ENCODE peak calls at places on chromosomes 11 and 22, in five cellular contexts. R, S, I, L and Y are unnamed samples.
A peak's percentile ranks its signal among the peaks of the same experiment; 100 is the strongest.

GRCh38 chr22:30312053-30312452 is 14.7 kb downstream of the TBC1D10A start:
- DNase-seq in R (no peak), S (no peak), I (no peak), L (no peak), Y (no peak)

GRCh38 chr11:117819096-117820040 is 5.2 kb downstream of the FXYD2 start:
- DNase-seq in R (peak; percentile 39), S (no peak), I (peak; percentile 90), L (peak; percentile 85), Y (no peak)

GRCh38 chr22:31177420-31178162 is 17.6 kb downstream of the RNF185 start:
- DNase-seq in R (no peak), S (no peak), I (no peak), L (no peak), Y (no peak)

GRCh38 chr11:118619444-118620205 is 12.2 kb downstream of the PHLDB1 start:
- DNase-seq in R (no peak), S (no peak), I (no peak), L (no peak), Y (no peak)

GRCh38 chr22:48884292-48884691 is 943.4 kb downstream of the BRD1 start:
- DNase-seq in R (no peak), S (peak; percentile 4), I (no peak), L (no peak), Y (no peak)

GRCh38 chr11:65468874-65469333 is 29.9 kb upstream of the MALAT1 start:
- DNase-seq in R (peak; percentile 84), S (no peak), I (peak; percentile 94), L (peak; percentile 75), Y (no peak)

GRCh38 chr11:11535611-11536010 is 86.2 kb downstream of the GALNT18 start:
- DNase-seq in R (no peak), S (no peak), I (no peak), L (no peak), Y (no peak)

GRCh38 chr22:48709976-48710375 is 1117.7 kb downstream of the BRD1 start:
- DNase-seq in R (no peak), S (no peak), I (no peak), L (no peak), Y (no peak)

GRCh38 chr11:121669422-121669821 is 216.7 kb upstream of the SORL1-AS1 start:
- DNase-seq in R (no peak), S (no peak), I (no peak), L (no peak), Y (no peak)

GRCh38 chr11:109123811-109124787 is 297.9 kb upstream of the C11orf87 start:
- DNase-seq in R (no peak), S (no peak), I (peak; percentile 54), L (no peak), Y (no peak)

GRCh38 chr11:128868851-128869671 is 2.0 kb upstream of the KCNJ1 start:
- DNase-seq in R (no peak), S (no peak), I (no peak), L (no peak), Y (no peak)

GRCh38 chr22:30228509-30229359 is 17.8 kb downstream of the LIF start:
- DNase-seq in R (no peak), S (no peak), I (no peak), L (peak; percentile 66), Y (no peak)

DNA sequence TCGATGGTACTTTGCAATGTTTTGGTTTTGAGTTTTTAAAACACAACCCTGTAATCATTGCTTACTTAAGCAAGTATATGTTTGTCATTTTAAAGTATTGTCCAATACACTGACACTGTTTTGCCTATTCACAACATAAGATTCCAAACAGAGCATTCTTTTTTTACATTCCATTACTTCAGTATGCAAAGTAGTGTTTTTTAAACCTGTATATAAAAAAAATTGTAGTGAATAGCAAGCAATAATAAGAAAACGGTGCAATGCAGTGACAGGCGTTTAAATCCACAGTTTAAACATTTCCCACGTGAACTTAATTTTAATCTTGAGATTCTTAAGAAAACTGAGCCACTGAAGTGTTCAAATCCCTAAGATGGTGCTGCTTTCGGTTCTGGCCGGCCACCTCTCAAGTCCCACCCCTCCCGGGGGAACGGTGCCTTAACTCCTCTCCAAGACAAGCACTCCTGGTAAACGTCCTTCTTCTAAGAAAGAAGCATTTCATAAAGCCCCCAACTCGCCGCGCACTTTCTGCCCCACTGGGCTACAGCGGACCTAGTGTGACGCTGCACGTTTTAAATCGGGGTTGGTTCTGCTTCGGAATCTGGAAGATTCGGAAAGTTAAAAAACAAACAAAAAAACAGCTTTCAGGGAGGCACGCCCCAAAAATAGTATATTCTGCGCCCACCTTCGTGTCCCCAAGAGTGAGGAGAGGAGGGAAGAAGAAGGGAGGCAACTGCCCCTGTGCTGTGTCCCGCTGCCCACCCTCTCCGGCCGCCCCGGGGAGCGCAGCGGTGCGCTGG is 2.9 kb downstream of the PGR start:
- DNase-seq in R (peak; percentile 26), S (no peak), I (peak; percentile 59), L (peak; percentile 27), Y (no peak)
- H3K27me3 ChIP-seq in R (no peaks in the 10 kb centered on the region), S (peaks cover 45% of the 10 kb centered on the region), I (peaks cover 85% of the 10 kb centered on the region), L (peaks cover 74% of the 10 kb centered on the region), Y (peaks cover 9% of the 10 kb centered on the region)

GRCh38 chr11:45374632-45375031 is 88.5 kb upstream of the SYT13 start:
- DNase-seq in R (no peak), S (no peak), I (no peak), L (no peak), Y (no peak)

GRCh38 chr11:45378516-45378915 is 92.4 kb upstream of the SYT13 start:
- DNase-seq in R (no peak), S (no peak), I (no peak), L (no peak), Y (no peak)

GRCh38 chr11:45373506-45373905 is 87.4 kb upstream of the SYT13 start:
- DNase-seq in R (no peak), S (no peak), I (no peak), L (no peak), Y (no peak)

GRCh38 chr11:45371251-45371749 is 85.2 kb upstream of the SYT13 start:
- DNase-seq in R (peak; percentile 71), S (peak; percentile 67), I (peak; percentile 96), L (peak; percentile 84), Y (no peak)

DNA sequence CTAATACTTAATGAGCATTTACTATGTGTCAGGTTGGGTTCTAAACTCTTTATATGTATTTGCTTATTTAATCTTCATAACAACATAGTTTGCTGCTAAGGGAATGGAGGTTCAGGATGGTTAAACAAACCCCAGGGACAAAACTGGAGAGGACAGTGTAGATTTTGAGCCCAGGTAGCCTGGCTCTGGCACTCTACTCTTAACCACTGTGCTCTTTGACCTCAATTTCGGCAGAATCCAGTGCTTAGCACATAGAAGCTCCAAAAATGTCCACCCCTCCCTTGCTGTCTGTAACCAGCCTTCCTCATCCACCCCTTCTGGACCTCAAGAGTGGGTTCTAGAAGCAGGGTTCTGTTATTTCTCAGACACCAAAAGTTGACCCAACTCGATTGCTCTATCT is 88.0 kb upstream of the SYT13 start:
- DNase-seq in R (no peak), S (no peak), I (no peak), L (no peak), Y (no peak)
- H3K27me3 ChIP-seq in R (peaks cover 48% of the 10 kb centered on the region), S (no peaks in the 10 kb centered on the region), I (no peaks in the 10 kb centered on the region), L (peaks cover 4% of the 10 kb centered on the region), Y (peaks cover 59% of the 10 kb centered on the region)

GRCh38 chr11:80948781-80949180 is 1508.0 kb upstream of the TENM4 start:
- DNase-seq in R (no peak), S (no peak), I (no peak), L (no peak), Y (no peak)

GRCh38 chr11:80943226-80943625 is 1502.4 kb upstream of the TENM4 start:
- DNase-seq in R (no peak), S (no peak), I (peak; percentile 37), L (no peak), Y (no peak)

GRCh38 chr11:80944758-80945157 is 1503.9 kb upstream of the TENM4 start:
- DNase-seq in R (no peak), S (no peak), I (no peak), L (no peak), Y (no peak)
- H3K27me3 ChIP-seq in R (no peaks in the 10 kb centered on the region), S (no peaks in the 10 kb centered on the region), I (no peaks in the 10 kb centered on the region), L (no peaks in the 10 kb centered on the region), Y (no peaks in the 10 kb centered on the region)

GRCh38 chr11:134908583-134908982 is 496.5 kb upstream of the B3GAT1 start:
- DNase-seq in R (no peak), S (no peak), I (no peak), L (no peak), Y (no peak)

GRCh38 chr11:134913391-134913790 is 501.3 kb upstream of the B3GAT1 start:
- DNase-seq in R (no peak), S (no peak), I (no peak), L (no peak), Y (no peak)

GRCh38 chr11:134913999-134914590 is 502.1 kb upstream of the B3GAT1 start:
- DNase-seq in R (no peak), S (no peak), I (no peak), L (no peak), Y (no peak)

GRCh38 chr11:134915212-134915611 is 503.2 kb upstream of the B3GAT1 start:
- DNase-seq in R (no peak), S (no peak), I (no peak), L (no peak), Y (no peak)

GRCh38 chr11:134911514-134912180 is 499.6 kb upstream of the B3GAT1 start:
- DNase-seq in R (no peak), S (no peak), I (no peak), L (no peak), Y (no peak)
- H3K27me3 ChIP-seq in R (no peaks in the 10 kb centered on the region), S (no peaks in the 10 kb centered on the region), I (no peaks in the 10 kb centered on the region), L (peaks cover 6% of the 10 kb centered on the region), Y (no peaks in the 10 kb centered on the region)

GRCh38 chr11:19332476-19332875 is 91.7 kb upstream of the E2F8 start:
- DNase-seq in R (peak; percentile 76), S (no peak), I (no peak), L (no peak), Y (no peak)
- H3K27me3 ChIP-seq in R (no peaks in the 10 kb centered on the region), S (no peaks in the 10 kb centered on the region), I (no peaks in the 10 kb centered on the region), L (peaks cover 10% of the 10 kb centered on the region), Y (peaks cover 39% of the 10 kb centered on the region)